ENCODE peak calls at places on chromosomes 6 and 20, in four cellular contexts. O is breast epithelium, K is transverse colon, P is astrocyte of the spinal cord. J is an unnamed sample.

GRCh38 chr20:46583411-46584214 is 33.2 kb upstream of the OCSTAMP start:
- DNase-seq in K (no peak), O (no peak), P (no peak), J (no peak)

GRCh38 chr6:45724511-45724910 is 291.1 kb downstream of the CLIC5 start:
- DNase-seq in O (no peak), K (no peak), P (peak), J (no peak)

GRCh38 chr6:25248100-25248499 is 31.1 kb upstream of the CARMIL1 start:
- DNase-seq in P (peak), O (no peak), K (no peak), J (no peak)

GRCh38 chr6:12116264-12116800 is 104.2 kb downstream of the HIVEP1 start:
- DNase-seq in P (no peak), O (no peak), K (no peak), J (no peak)

GRCh38 chr6:40550096-40550731 is 37.0 kb downstream of the LRFN2 start:
- DNase-seq in P (peak), K (peak), O (no peak), J (no peak)

GRCh38 chr6:128569737-128570438 is 49.5 kb upstream of the PTPRK start:
- DNase-seq in K (no peak), P (peak), O (no peak), J (no peak)

GRCh38 chr6:75171151-75171550 is 34.7 kb downstream of the COL12A1 start:
- DNase-seq in O (no peak), P (no peak), K (no peak), J (no peak)

GRCh38 chr20:23205221-23205620 is 119.1 kb upstream of the CD93 start:
- DNase-seq in K (no peak), P (no peak), O (no peak), J (no peak)

GRCh38 chr20:41670631-41671030 is 52.5 kb upstream of the CHD6 start:
- DNase-seq in P (no peak), K (no peak), O (no peak), J (no peak)

GRCh38 chr6:154164397-154164796 is 125.4 kb downstream of the OPRM1 start:
- DNase-seq in O (no peak), K (no peak), P (peak), J (no peak)

DNA sequence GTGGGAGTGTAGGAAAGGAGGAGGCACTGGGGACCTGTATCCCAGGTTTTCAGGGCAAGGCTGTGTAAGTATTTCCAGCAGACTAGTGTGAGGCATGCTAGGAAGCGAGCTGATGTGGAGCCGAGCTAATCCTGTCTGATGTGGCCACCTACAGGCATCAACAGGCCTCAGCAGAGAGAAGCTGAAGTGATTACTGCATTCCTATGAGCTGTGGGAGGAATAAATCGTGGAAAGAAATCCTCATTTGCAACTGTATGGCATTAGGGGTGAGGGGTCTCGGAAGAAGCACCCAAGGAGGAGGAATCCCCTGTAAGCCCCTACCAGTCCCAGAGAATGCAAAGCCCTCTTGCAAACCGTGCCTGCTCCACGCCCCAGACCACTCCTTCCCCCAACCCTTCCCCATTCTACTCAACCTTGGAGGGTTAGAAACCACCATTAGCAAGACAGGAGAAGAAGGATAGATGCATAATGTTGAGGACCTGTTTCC is 41.6 kb downstream of the C6orf15 start:
- DNase-seq in P (peak), K (no peak), O (no peak), J (no peak)
- TF ChIP-seq CTCF in P (peak), K (no peak), O (peak), J (peak)

GRCh38 chr6:98215531-98215930 is 618.8 kb upstream of the POU3F2 start:
- DNase-seq in O (no peak), K (no peak), P (no peak), J (no peak)
- TF ChIP-seq CTCF in O (no peak), K (no peak), P (no peak), J (no peak)

GRCh38 chr6:109595998-109596397 is 95.0 kb downstream of the AK9 start:
- DNase-seq in P (peak), O (no peak), K (no peak), J (no peak)
- TF ChIP-seq CTCF in P (peak), O (no peak), K (no peak), J (peak)

GRCh38 chr6:96022225-96022624 is 6.5 kb downstream of the FUT9 start:
- DNase-seq in K (no peak), O (no peak), P (no peak), J (no peak)
- TF ChIP-seq CTCF in K (no peak), O (no peak), P (no peak), J (no peak)

GRCh38 chr20:10408427-10408826 is 25.6 kb downstream of the MKKS start:
- DNase-seq in P (no peak), K (no peak), O (no peak), J (no peak)

GRCh38 chr20:10411673-10412072 is 22.3 kb downstream of the MKKS start:
- DNase-seq in K (no peak), O (no peak), P (no peak), J (no peak)

GRCh38 chr20:10414982-10415650 is 18.9 kb downstream of the MKKS start:
- DNase-seq in P (no peak), K (no peak), O (no peak), J (no peak)

GRCh38 chr20:10412591-10413408 is 21.2 kb downstream of the MKKS start:
- DNase-seq in O (no peak), P (peak), K (no peak), J (no peak)
- TF ChIP-seq CTCF in O (no peak), P (peak), K (no peak), J (peak)

GRCh38 chr6:43074847-43075741 is 1.0 kb upstream of the PTK7 start:
- DNase-seq in P (peak), O (no peak), K (no peak), J (no peak)

GRCh38 chr6:43075791-43076092 is 372 bp upstream of the PTK7 start:
- DNase-seq in K (no peak), O (no peak), P (no peak), J (no peak)

GRCh38 chr6:43070028-43070632 is 6.0 kb upstream of the PTK7 start:
- DNase-seq in P (peak), O (no peak), K (no peak), J (peak)
- TF ChIP-seq CTCF in P (peak), O (peak), K (peak), J (peak)

GRCh38 chr6:167255918-167256553 is 35.1 kb upstream of the UNC93A start:
- DNase-seq in P (no peak), K (no peak), O (no peak), J (no peak)
- TF ChIP-seq CTCF in P (no peak), K (no peak), O (no peak), J (no peak)

DNA sequence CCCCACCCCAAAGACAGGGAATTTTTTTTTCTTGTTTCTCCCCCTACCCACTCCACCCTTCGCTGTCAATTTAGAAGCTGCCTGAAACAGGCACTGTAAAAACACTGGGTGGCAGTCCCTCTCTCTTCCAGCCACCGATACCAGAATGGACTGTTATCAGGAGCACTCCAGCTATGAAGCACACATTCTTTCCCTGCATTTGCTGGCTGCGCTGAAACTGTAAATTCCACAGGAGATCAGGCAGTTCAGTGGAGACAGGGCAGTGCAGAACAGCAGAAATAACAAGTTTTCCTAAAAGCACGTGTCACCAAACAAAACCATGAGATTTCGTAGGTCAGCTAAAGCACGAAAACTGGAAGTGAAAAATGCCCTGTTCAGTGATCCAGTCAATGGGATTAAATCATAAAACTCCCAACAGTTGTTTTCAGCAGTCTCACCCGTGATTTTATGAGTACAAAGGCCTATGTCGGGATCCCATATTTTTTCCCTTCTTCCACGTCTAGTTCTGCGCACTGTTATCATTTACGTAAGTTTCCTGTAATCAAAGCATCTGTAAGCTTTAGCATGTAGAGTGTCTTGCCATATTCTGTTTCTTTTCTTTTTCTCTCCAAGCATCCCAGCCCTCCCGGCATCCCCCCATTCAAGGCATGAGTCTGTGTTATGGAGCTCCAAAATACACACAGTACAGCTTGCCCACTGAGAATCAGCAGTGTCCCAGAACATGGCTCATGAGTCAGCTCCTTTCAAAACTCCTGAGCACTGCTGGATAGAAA is 359.9 kb upstream of the EPHA7 start:
- DNase-seq in P (peak), O (no peak), K (no peak), J (no peak)
- TF ChIP-seq CTCF in P (peak), O (no peak), K (no peak), J (no peak)

DNA sequence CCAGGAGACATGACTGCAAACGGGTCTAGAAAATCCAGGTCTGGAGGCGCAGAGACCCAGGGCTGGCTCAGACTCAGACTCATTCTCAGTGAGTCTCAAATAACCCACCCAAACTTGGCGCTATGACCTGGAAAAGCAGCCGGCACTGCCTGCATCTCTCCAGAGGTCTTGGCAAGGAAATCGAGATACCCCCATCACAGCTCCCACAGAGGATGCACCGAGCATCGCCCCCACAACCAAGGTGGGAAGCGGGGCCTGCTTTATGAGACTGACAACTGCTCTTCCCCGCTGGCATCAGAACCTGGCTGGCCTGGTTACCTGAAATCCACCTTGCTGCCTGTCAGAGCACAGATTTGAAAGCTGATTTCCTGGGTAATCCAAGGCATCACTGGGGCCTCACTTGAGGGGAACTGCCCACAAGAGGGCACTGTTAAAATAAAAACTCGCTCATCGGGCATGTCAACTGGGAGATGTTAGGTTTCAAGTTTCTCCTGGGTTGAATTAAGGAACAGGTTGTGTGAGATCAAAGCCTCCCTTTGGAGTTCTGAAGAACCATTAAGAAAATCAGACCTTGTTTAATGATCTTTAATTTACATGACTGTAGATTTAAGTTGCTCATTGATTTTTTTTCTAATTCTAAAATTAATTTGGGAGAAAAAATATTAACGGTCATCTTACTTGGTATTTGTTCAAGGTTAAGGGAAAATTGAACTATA is 55.0 kb downstream of the KIF16B start:
- DNase-seq in P (peak), K (peak), O (no peak), J (peak)
- TF ChIP-seq CTCF in P (peak), K (peak), O (peak), J (peak)